ENCODE peak calls at places on chromosome 11, in four cellular contexts. P is brain microvascular endothelial cell, H is fibroblast of pulmonary artery, O is amniotic stem cell. B is an unnamed sample.
A peak's percentile ranks its signal among the peaks of the same experiment; 100 is the strongest.

GRCh38 chr11:79421820-79422219 is 19.0 kb downstream of the TENM4 start:
- DNase-seq in H (no peak), O (no peak), P (no peak), B (no peak)

GRCh38 chr11:106389096-106389495 is 311.6 kb downstream of the AASDHPPT start:
- DNase-seq in O (no peak), H (peak; percentile 56), P (peak; percentile 71), B (peak; percentile 63)

GRCh38 chr11:117226388-117227385 is 5.2 kb downstream of the PCSK7 start:
- DNase-seq in P (no peak), O (peak; percentile 18), H (peak; percentile 88), B (peak; percentile 82)

GRCh38 chr11:62614275-62614674 is 1.2 kb downstream of the ROM1 start:
- DNase-seq in P (no peak), O (no peak), H (no peak), B (no peak)

GRCh38 chr11:134003792-134004405 is 47.1 kb upstream of the IGSF9B start:
- DNase-seq in O (no peak), P (no peak), H (no peak), B (no peak)

GRCh38 chr11:20608938-20609337 is 9.5 kb downstream of the SLC6A5 start:
- DNase-seq in O (no peak), P (no peak), H (peak; percentile 14), B (no peak)

GRCh38 chr11:43376594-43376993 is 17.9 kb downstream of the TTC17 start:
- DNase-seq in H (peak; percentile 81), P (peak; percentile 63), O (no peak), B (peak; percentile 56)

GRCh38 chr11:78230161-78230877 is 41.6 kb downstream of the USP35 start:
- DNase-seq in H (no peak), P (no peak), O (no peak), B (no peak)

GRCh38 chr11:2777871-2778629 is 78.3 kb upstream of the KCNQ1OT1 start:
- DNase-seq in H (no peak), P (no peak), O (no peak), B (no peak)

GRCh38 chr11:116073854-116074837 is 569.9 kb upstream of the CADM1 start:
- DNase-seq in H (no peak), P (no peak), O (no peak), B (peak; percentile 70)

GRCh38 chr11:129323896-129324522 is 51.6 kb upstream of the BARX2 start:
- DNase-seq in H (peak; percentile 49), O (no peak), P (no peak), B (peak; percentile 80)